ENCODE peak calls at places on chromosomes 2 and 18, in five cellular contexts. C, P, N, U and G are unnamed samples. For H3K9me3, the result is how much of the 10 kb centered on the place peaks cover.

GRCh38 chr2:140814141-140814540 is 1316.7 kb downstream of the LRP1B start:
- DNase-seq in U (no peak), C (no peak), N (no peak), P (no peak), G (no peak)

GRCh38 chr2:152335016-152335850 is at the start of gene FMNL2:
- DNase-seq in N (peak), U (peak), P (peak), C (peak), G (peak)

GRCh38 chr2:108923736-108924443 is 65.1 kb downstream of the EDAR start:
- DNase-seq in U (no peak), N (no peak), C (no peak), P (no peak), G (no peak)

GRCh38 chr2:30948857-30949256 is 141.6 kb upstream of the CAPN13 start:
- DNase-seq in P (no peak), N (no peak), C (no peak), U (no peak), G (no peak)

GRCh38 chr18:23640023-23640422 is 22.7 kb downstream of the ANKRD29 start:
- DNase-seq in C (no peak), P (no peak), N (peak), U (no peak), G (no peak)

GRCh38 chr2:83342860-83343329 is 1116.2 kb downstream of the SUCLG1 start:
- DNase-seq in U (no peak), P (no peak), C (no peak), N (no peak), G (no peak)

GRCh38 chr18:3440340-3440739 is 9.6 kb upstream of the TGIF1 start:
- DNase-seq in U (no peak), P (no peak), N (peak), C (no peak), G (no peak)

GRCh38 chr2:105287692-105288091 is 41.8 kb downstream of the TGFBRAP1 start:
- DNase-seq in N (peak), C (peak), P (peak), U (peak), G (peak)

GRCh38 chr2:169108098-169108884 is 38.9 kb downstream of the DHRS9 start:
- DNase-seq in N (no peak), C (no peak), U (no peak), P (no peak), G (no peak)

GRCh38 chr18:50163505-50163904 is 31.4 kb downstream of the MYO5B start:
- DNase-seq in C (no peak), P (no peak), U (no peak), N (no peak), G (no peak)

GRCh38 chr18:5895886-5896740 is 791 bp upstream of the TMEM200C start:
- DNase-seq in U (peak), N (peak), P (peak), C (peak), G (no peak)

GRCh38 chr2:25309402-25309801 is 32.3 kb downstream of the DNMT3A start:
- DNase-seq in N (peak), U (peak), C (no peak), P (peak), G (peak)

GRCh38 chr2:167963899-167964649 is 283.3 kb downstream of the STK39 start:
- DNase-seq in N (no peak), P (no peak), U (no peak), C (no peak), G (no peak)

GRCh38 chr2:109339519-109339991 is 210.6 kb downstream of the SH3RF3 start:
- DNase-seq in C (peak), P (no peak), N (no peak), U (peak), G (no peak)

GRCh38 chr18:73110307-73110706 is 242.5 kb upstream of the NETO1 start:
- DNase-seq in P (no peak), N (no peak), U (no peak), C (no peak), G (no peak)
- H2AFZ ChIP-seq in P (peak), N (no peak), U (no peak), C (no peak), G (no peak)

GRCh38 chr2:79552653-79553052 is 39.8 kb downstream of the CTNNA2 start:
- DNase-seq in U (no peak), P (no peak), N (no peak), C (no peak), G (no peak)
- H3K9me3 ChIP-seq in U (under half), P (under half), N (under half), C (under half), G (under half)

GRCh38 chr2:119490653-119491195 is 33.6 kb downstream of the SCTR start:
- DNase-seq in P (no peak), C (peak), N (peak), U (peak), G (no peak)

GRCh38 chr2:119490106-119490505 is 34.2 kb downstream of the SCTR start:
- DNase-seq in N (peak), P (no peak), U (no peak), C (no peak), G (no peak)

GRCh38 chr2:119489232-119489952 is 34.9 kb downstream of the SCTR start:
- DNase-seq in N (peak), P (no peak), U (no peak), C (no peak), G (no peak)

GRCh38 chr2:119494163-119494790 is 30.0 kb downstream of the SCTR start:
- DNase-seq in C (no peak), P (no peak), N (no peak), U (no peak), G (no peak)

GRCh38 chr2:119491776-119492525 is 32.3 kb downstream of the SCTR start:
- DNase-seq in C (peak), P (no peak), U (peak), N (peak), G (no peak)
- H2AFZ ChIP-seq in C (peak), P (peak), U (no peak), N (no peak), G (no peak)

DNA sequence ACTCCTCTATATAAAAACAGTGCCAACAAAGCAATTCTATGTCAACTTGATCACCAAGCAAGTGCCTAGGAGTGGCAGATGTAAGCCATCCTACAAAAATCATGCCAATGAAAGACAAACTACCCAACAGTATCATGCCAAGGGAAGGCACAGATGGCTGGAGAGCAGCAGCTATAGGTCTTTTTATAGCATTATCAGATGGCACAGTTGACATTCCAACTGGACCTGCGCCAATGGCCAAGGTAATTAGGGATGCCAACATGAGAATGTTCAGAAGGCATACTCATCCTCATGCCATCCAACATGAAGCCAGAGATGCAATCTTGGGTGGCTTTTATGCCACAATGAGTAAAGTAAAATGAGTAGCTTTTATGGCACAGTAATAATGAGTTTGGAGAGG is 237.3 kb downstream of the OTX1 start:
- DNase-seq in P (no peak), U (no peak), N (no peak), C (no peak), G (no peak)
- H3K9me3 ChIP-seq in P (under half), U (under half), N (under half), C (under half), G (under half)

GRCh38 chr2:64838817-64839216 is 150.4 kb upstream of the SLC1A4 start:
- DNase-seq in C (peak), N (no peak), P (no peak), U (peak), G (no peak)
- H2AFZ ChIP-seq in C (no peak), N (no peak), P (peak), U (no peak), G (no peak)